ENCODE peak calls at places on chromosome 20, in seven cellular contexts. One of them, this sample, is unnamed. For H3K4me1 and H3K9me3, the result is how much of the 10 kb centered on the place peaks cover.

GRCh38 chr20:56247954-56248782 is at the start of gene MC3R:
- DNase-seq in SJSA1: peak
- DNase-seq in neural progenitor cell: peak
- DNase-seq in cardiac muscle cell: peak
- DNase-seq in IMR-90: peak
- DNase-seq in endothelial cell of umbilical vein: peak
- DNase-seq in pancreas: peak
- DNase-seq in this sample: peak

GRCh38 chr20:33689973-33690372 is 3.8 kb upstream of the E2F1 start:
- DNase-seq in endothelial cell of umbilical vein: peak
- DNase-seq in cardiac muscle cell: no peak
- DNase-seq in pancreas: no peak
- DNase-seq in SJSA1: peak
- DNase-seq in neural progenitor cell: no peak
- DNase-seq in IMR-90: peak
- DNase-seq in this sample: no peak

GRCh38 chr20:13220857-13221297 is at the start of gene ISM1:
- DNase-seq in SJSA1: no peak
- DNase-seq in endothelial cell of umbilical vein: no peak
- DNase-seq in IMR-90: no peak
- DNase-seq in cardiac muscle cell: peak
- DNase-seq in neural progenitor cell: peak
- DNase-seq in pancreas: peak
- DNase-seq in this sample: no peak

GRCh38 chr20:56974499-56975250 is 291.8 kb downstream of the BMP7 start:
- DNase-seq in endothelial cell of umbilical vein: no peak
- DNase-seq in pancreas: peak
- DNase-seq in neural progenitor cell: peak
- DNase-seq in cardiac muscle cell: peak
- DNase-seq in IMR-90: peak
- DNase-seq in SJSA1: peak
- DNase-seq in this sample: peak

GRCh38 chr20:17315491-17316231 is 88.8 kb downstream of the PCSK2 start:
- DNase-seq in IMR-90: no peak
- DNase-seq in cardiac muscle cell: no peak
- DNase-seq in pancreas: peak
- DNase-seq in SJSA1: no peak
- DNase-seq in neural progenitor cell: no peak
- DNase-seq in endothelial cell of umbilical vein: no peak
- DNase-seq in this sample: peak

GRCh38 chr20:24102290-24102689 is 113.7 kb upstream of the GGTLC1 start:
- DNase-seq in SJSA1: no peak
- DNase-seq in pancreas: no peak
- DNase-seq in IMR-90: no peak
- DNase-seq in cardiac muscle cell: peak
- DNase-seq in neural progenitor cell: peak
- DNase-seq in endothelial cell of umbilical vein: no peak
- DNase-seq in this sample: peak

GRCh38 chr20:11814276-11814675 is 103.4 kb upstream of the BTBD3 start:
- DNase-seq in cardiac muscle cell: no peak
- DNase-seq in endothelial cell of umbilical vein: no peak
- DNase-seq in SJSA1: no peak
- DNase-seq in pancreas: no peak
- DNase-seq in IMR-90: peak
- DNase-seq in neural progenitor cell: no peak
- DNase-seq in this sample: no peak

GRCh38 chr20:17858450-17859001 is 110.1 kb downstream of the SNX5 start:
- DNase-seq in cardiac muscle cell: no peak
- DNase-seq in neural progenitor cell: no peak
- DNase-seq in endothelial cell of umbilical vein: no peak
- DNase-seq in pancreas: no peak
- DNase-seq in IMR-90: no peak
- DNase-seq in SJSA1: no peak
- DNase-seq in this sample: no peak

GRCh38 chr20:36761125-36761524 is 12.4 kb downstream of the DSN1 start:
- DNase-seq in endothelial cell of umbilical vein: no peak
- DNase-seq in SJSA1: no peak
- DNase-seq in IMR-90: no peak
- DNase-seq in neural progenitor cell: no peak
- DNase-seq in pancreas: no peak
- DNase-seq in cardiac muscle cell: no peak
- DNase-seq in this sample: no peak

GRCh38 chr20:2151805-2152727 is 50.4 kb downstream of the STK35 start:
- DNase-seq in IMR-90: peak
- DNase-seq in SJSA1: no peak
- DNase-seq in neural progenitor cell: no peak
- DNase-seq in pancreas: no peak
- DNase-seq in endothelial cell of umbilical vein: no peak
- DNase-seq in cardiac muscle cell: peak
- DNase-seq in this sample: peak

GRCh38 chr20:37236462-37236861 is 25.2 kb downstream of the GHRH start:
- DNase-seq in IMR-90: no peak
- DNase-seq in neural progenitor cell: no peak
- DNase-seq in cardiac muscle cell: no peak
- DNase-seq in endothelial cell of umbilical vein: no peak
- DNase-seq in pancreas: no peak
- DNase-seq in SJSA1: no peak
- DNase-seq in this sample: no peak

GRCh38 chr20:37892001-37892400 is 10.9 kb upstream of the VSTM2L start:
- DNase-seq in cardiac muscle cell: no peak
- DNase-seq in endothelial cell of umbilical vein: no peak
- DNase-seq in IMR-90: no peak
- DNase-seq in SJSA1: no peak
- DNase-seq in neural progenitor cell: no peak
- DNase-seq in pancreas: no peak
- DNase-seq in this sample: peak

GRCh38 chr20:60137657-60138245 is 179.5 kb downstream of the CDH26 start:
- DNase-seq in pancreas: peak
- DNase-seq in cardiac muscle cell: no peak
- DNase-seq in neural progenitor cell: peak
- DNase-seq in endothelial cell of umbilical vein: no peak
- DNase-seq in SJSA1: no peak
- DNase-seq in IMR-90: peak
- DNase-seq in this sample: peak

GRCh38 chr20:11716239-11716944 is 201.3 kb upstream of the BTBD3 start:
- DNase-seq in endothelial cell of umbilical vein: peak
- DNase-seq in pancreas: peak
- DNase-seq in SJSA1: peak
- DNase-seq in cardiac muscle cell: peak
- DNase-seq in neural progenitor cell: peak
- DNase-seq in IMR-90: peak
- DNase-seq in this sample: no peak

GRCh38 chr20:40251284-40251932 is 437.6 kb downstream of the MAFB start:
- DNase-seq in endothelial cell of umbilical vein: peak
- DNase-seq in cardiac muscle cell: peak
- DNase-seq in SJSA1: peak
- DNase-seq in neural progenitor cell: peak
- DNase-seq in IMR-90: peak
- DNase-seq in pancreas: no peak
- DNase-seq in this sample: peak

GRCh38 chr20:10090588-10091166 is 55.9 kb downstream of the ANKEF1 start:
- DNase-seq in cardiac muscle cell: peak
- DNase-seq in SJSA1: peak
- DNase-seq in endothelial cell of umbilical vein: peak
- DNase-seq in pancreas: peak
- DNase-seq in neural progenitor cell: peak
- DNase-seq in IMR-90: peak
- DNase-seq in this sample: peak

GRCh38 chr20:16528078-16528477 is 45.2 kb downstream of the KIF16B start:
- DNase-seq in neural progenitor cell: no peak
- DNase-seq in SJSA1: peak
- DNase-seq in endothelial cell of umbilical vein: no peak
- DNase-seq in pancreas: peak
- DNase-seq in cardiac muscle cell: no peak
- DNase-seq in IMR-90: peak
- DNase-seq in this sample: peak

GRCh38 chr20:23050847-23051627 is 1.6 kb upstream of the THBD start:
- DNase-seq in cardiac muscle cell: peak
- DNase-seq in pancreas: peak
- DNase-seq in neural progenitor cell: peak
- DNase-seq in endothelial cell of umbilical vein: peak
- DNase-seq in SJSA1: peak
- DNase-seq in IMR-90: peak
- DNase-seq in this sample: peak

GRCh38 chr20:52031206-52031573 is 160.4 kb downstream of the ZFP64 start:
- DNase-seq in SJSA1: no peak
- DNase-seq in pancreas: no peak
- DNase-seq in IMR-90: peak
- DNase-seq in neural progenitor cell: no peak
- DNase-seq in endothelial cell of umbilical vein: no peak
- DNase-seq in cardiac muscle cell: no peak
- DNase-seq in this sample: no peak

GRCh38 chr20:17594443-17594842 is 24.6 kb downstream of the DSTN start:
- DNase-seq in endothelial cell of umbilical vein: peak
- DNase-seq in pancreas: peak
- DNase-seq in IMR-90: peak
- DNase-seq in cardiac muscle cell: peak
- DNase-seq in SJSA1: no peak
- DNase-seq in neural progenitor cell: no peak
- DNase-seq in this sample: no peak

GRCh38 chr20:24150406-24150805 is 161.8 kb upstream of the GGTLC1 start:
- DNase-seq in pancreas: no peak
- DNase-seq in SJSA1: no peak
- DNase-seq in IMR-90: no peak
- DNase-seq in neural progenitor cell: no peak
- DNase-seq in cardiac muscle cell: no peak
- DNase-seq in endothelial cell of umbilical vein: no peak
- DNase-seq in this sample: no peak

GRCh38 chr20:22773326-22773725 is 189.0 kb upstream of the FOXA2 start:
- DNase-seq in SJSA1: no peak
- DNase-seq in IMR-90: no peak
- DNase-seq in endothelial cell of umbilical vein: peak
- DNase-seq in neural progenitor cell: no peak
- DNase-seq in pancreas: no peak
- DNase-seq in cardiac muscle cell: no peak
- DNase-seq in this sample: peak

GRCh38 chr20:35263609-35264223 is 14.2 kb downstream of the MMP24OS start:
- DNase-seq in IMR-90: no peak
- DNase-seq in SJSA1: no peak
- DNase-seq in pancreas: peak
- DNase-seq in endothelial cell of umbilical vein: no peak
- DNase-seq in neural progenitor cell: no peak
- DNase-seq in cardiac muscle cell: no peak
- DNase-seq in this sample: peak

GRCh38 chr20:31811198-31811597 is 8.0 kb upstream of the MYLK2 start:
- DNase-seq in SJSA1: no peak
- DNase-seq in pancreas: no peak
- DNase-seq in cardiac muscle cell: no peak
- DNase-seq in neural progenitor cell: no peak
- DNase-seq in endothelial cell of umbilical vein: no peak
- DNase-seq in IMR-90: no peak
- DNase-seq in this sample: no peak
- H3K4me1 ChIP-seq in SJSA1: under half
- H3K4me1 ChIP-seq in pancreas: under half
- H3K4me1 ChIP-seq in cardiac muscle cell: under half
- H3K4me1 ChIP-seq in neural progenitor cell: under half
- H3K4me1 ChIP-seq in endothelial cell of umbilical vein: under half
- H3K4me1 ChIP-seq in IMR-90: under half
- H3K4me1 ChIP-seq in this sample: under half

GRCh38 chr20:32470025-32470861 is 112.1 kb downstream of the ASXL1 start:
- DNase-seq in IMR-90: peak
- DNase-seq in neural progenitor cell: peak
- DNase-seq in cardiac muscle cell: peak
- DNase-seq in SJSA1: peak
- DNase-seq in endothelial cell of umbilical vein: peak
- DNase-seq in pancreas: peak
- DNase-seq in this sample: peak
- H3K27ac ChIP-seq in IMR-90: peak
- H3K27ac ChIP-seq in neural progenitor cell: no peak
- H3K27ac ChIP-seq in cardiac muscle cell: peak
- H3K27ac ChIP-seq in SJSA1: peak
- H3K27ac ChIP-seq in endothelial cell of umbilical vein: peak
- H3K27ac ChIP-seq in pancreas: peak
- H3K27ac ChIP-seq in this sample: peak

DNA sequence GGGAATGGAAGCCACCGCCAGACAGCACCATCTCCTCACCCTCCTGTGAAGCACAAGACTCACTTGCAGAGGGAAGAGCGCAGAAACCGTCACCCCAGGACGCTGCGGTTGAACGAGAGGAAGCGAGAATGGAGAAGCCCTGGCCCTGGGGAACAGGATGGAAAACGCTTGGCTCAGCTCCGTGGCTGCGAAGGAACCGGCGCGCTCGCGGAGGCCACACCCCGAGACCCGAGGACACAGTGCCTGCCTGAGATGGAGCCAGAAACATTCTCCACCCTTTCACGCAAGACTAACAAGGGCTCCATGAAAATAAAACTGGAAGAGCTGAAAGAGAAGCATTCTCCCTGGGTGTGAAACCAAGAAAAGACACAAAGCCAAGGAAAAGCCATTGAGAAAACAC is 25.3 kb upstream of the CHRNA4 start:
- DNase-seq in cardiac muscle cell: no peak
- DNase-seq in IMR-90: no peak
- DNase-seq in pancreas: no peak
- DNase-seq in SJSA1: no peak
- DNase-seq in neural progenitor cell: no peak
- DNase-seq in endothelial cell of umbilical vein: no peak
- DNase-seq in this sample: no peak
- H3K9me3 ChIP-seq in cardiac muscle cell: under half
- H3K9me3 ChIP-seq in IMR-90: under half
- H3K9me3 ChIP-seq in pancreas: under half
- H3K9me3 ChIP-seq in SJSA1: under half
- H3K9me3 ChIP-seq in neural progenitor cell: under half
- H3K9me3 ChIP-seq in endothelial cell of umbilical vein: under half
- H3K9me3 ChIP-seq in this sample: under half

GRCh38 chr20:50516935-50517816 is 7.0 kb downstream of the PTPN1 start:
- DNase-seq in IMR-90: no peak
- DNase-seq in pancreas: no peak
- DNase-seq in endothelial cell of umbilical vein: no peak
- DNase-seq in neural progenitor cell: no peak
- DNase-seq in cardiac muscle cell: no peak
- DNase-seq in SJSA1: no peak
- DNase-seq in this sample: no peak
- H3K4me1 ChIP-seq in IMR-90: under half
- H3K4me1 ChIP-seq in pancreas: under half
- H3K4me1 ChIP-seq in endothelial cell of umbilical vein: under half
- H3K4me1 ChIP-seq in neural progenitor cell: under half
- H3K4me1 ChIP-seq in cardiac muscle cell: under half
- H3K4me1 ChIP-seq in SJSA1: half or more
- H3K4me1 ChIP-seq in this sample: under half

This sample was measured in small intestine.